ENCODE peak calls at places on chromosomes 12 and 14, in five cellular contexts. N, Q, F, I and B are unnamed samples.

GRCh38 chr12:127355061-127355820 is 911.7 kb upstream of the TMEM132C start:
- DNase-seq in N (no peak), I (peak), Q (no peak), F (peak), B (no peak)

GRCh38 chr12:7972734-7973488 is 36.9 kb upstream of the SLC2A3 start:
- DNase-seq in N (no peak), F (no peak), I (no peak), Q (no peak), B (no peak)

GRCh38 chr12:5139751-5140150 is 96.1 kb downstream of the KCNA5 start:
- DNase-seq in F (no peak), Q (no peak), I (no peak), N (no peak), B (no peak)

GRCh38 chr12:40827923-40828592 is 135.8 kb downstream of the CNTN1 start:
- DNase-seq in F (peak), Q (no peak), N (no peak), I (no peak), B (no peak)

GRCh38 chr12:82652071-82652470 is 34.6 kb upstream of the TMTC2 start:
- DNase-seq in N (no peak), I (no peak), F (no peak), Q (no peak), B (no peak)

GRCh38 chr12:74337951-74338350 is 199.7 kb upstream of the ATXN7L3B start:
- DNase-seq in F (peak), Q (no peak), N (no peak), I (no peak), B (no peak)

GRCh38 chr12:124792961-124793441 is 70.7 kb downstream of the SCARB1 start:
- DNase-seq in I (no peak), N (no peak), Q (no peak), F (no peak), B (no peak)

GRCh38 chr14:100782516-100783320 is 43.2 kb upstream of the MEG3 start:
- DNase-seq in F (no peak), I (no peak), N (no peak), Q (no peak), B (no peak)

GRCh38 chr14:103185051-103186027 is 62.1 kb downstream of the TNFAIP2 start:
- DNase-seq in I (no peak), N (no peak), Q (no peak), F (peak), B (no peak)

GRCh38 chr14:94020267-94020666 is 5.9 kb upstream of the OTUB2 start:
- DNase-seq in F (no peak), I (no peak), N (no peak), Q (no peak), B (no peak)

GRCh38 chr12:46370380-46370734 is 2.2 kb downstream of the SLC38A2 start:
- DNase-seq in Q (no peak), F (no peak), N (no peak), I (no peak), B (no peak)

GRCh38 chr14:89190779-89191513 is 226.1 kb downstream of the FOXN3 start:
- DNase-seq in N (no peak), Q (no peak), F (no peak), I (no peak), B (no peak)

GRCh38 chr12:41510470-41510869 is 322.4 kb downstream of the PDZRN4 start:
- DNase-seq in Q (no peak), N (no peak), F (no peak), I (no peak), B (no peak)

GRCh38 chr14:92586001-92586947 is 72.7 kb downstream of the RIN3 start:
- DNase-seq in I (no peak), N (no peak), Q (no peak), F (no peak), B (peak)

GRCh38 chr12:85725991-85726390 is 110.2 kb downstream of the RASSF9 start:
- DNase-seq in Q (no peak), I (no peak), N (no peak), F (peak), B (no peak)

GRCh38 chr14:89767861-89768268 is 186.7 kb downstream of the EFCAB11 start:
- DNase-seq in I (no peak), N (no peak), Q (peak), F (peak), B (no peak)

GRCh38 chr12:49023812-49024211 is 5.2 kb upstream of the PRKAG1 start:
- DNase-seq in Q (no peak), I (no peak), N (no peak), F (no peak), B (no peak)
- TF ChIP-seq EP300 in Q (no peak), I (no peak), N (no peak), F (no peak), B (no peak)

DNA sequence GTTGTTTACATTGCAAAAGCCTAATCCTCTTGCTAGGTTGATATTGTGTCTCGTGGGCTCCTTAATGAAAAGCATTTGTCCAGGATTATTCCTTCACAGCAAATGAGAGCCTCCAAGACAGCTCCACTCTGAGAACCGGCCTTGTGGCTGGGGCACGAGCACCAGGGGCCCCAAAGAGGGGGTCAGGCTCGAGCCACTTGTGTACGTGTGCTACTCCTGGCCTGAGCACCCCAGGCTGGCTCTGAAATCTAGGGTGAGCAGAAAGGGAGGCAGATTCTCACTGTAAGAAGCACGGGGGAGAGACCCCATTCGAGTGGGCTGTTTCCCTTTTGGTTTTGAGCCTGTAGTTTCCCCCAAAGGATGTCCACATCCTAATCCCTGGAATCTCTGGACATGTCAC is 45.0 kb upstream of the FZD10 start:
- DNase-seq in I (no peak), N (no peak), Q (no peak), F (no peak), B (no peak)
- TF ChIP-seq EP300 in I (no peak), N (no peak), Q (no peak), F (no peak), B (no peak)

GRCh38 chr12:4114986-4115385 is 158.6 kb upstream of the CCND2 start:
- DNase-seq in Q (no peak), I (peak), N (no peak), F (no peak), B (no peak)
- TF ChIP-seq EP300 in Q (no peak), I (no peak), N (no peak), F (no peak), B (no peak)

DNA sequence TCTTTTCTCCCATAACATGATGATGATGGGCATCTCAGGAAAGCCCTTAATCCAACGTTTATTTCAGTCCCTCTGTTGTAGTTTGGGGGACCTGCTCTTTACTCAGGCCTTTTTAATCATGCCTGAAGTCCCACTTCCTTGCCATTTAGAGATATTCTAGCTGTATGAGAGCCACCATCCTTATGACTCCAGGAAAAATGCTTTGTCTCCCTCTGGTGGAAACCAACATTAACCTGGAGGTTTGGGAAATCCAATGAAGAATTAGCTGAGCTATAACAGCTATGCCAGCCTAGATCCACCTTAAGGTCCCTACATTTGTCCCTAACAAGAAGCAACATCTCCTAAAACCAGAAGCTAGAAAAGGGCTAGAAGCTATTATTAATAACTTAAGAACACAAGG is 1399.1 kb downstream of the LRFN5 start:
- DNase-seq in F (no peak), N (no peak), Q (no peak), I (no peak), B (no peak)
- TF ChIP-seq EP300 in F (no peak), N (no peak), Q (no peak), I (no peak), B (no peak)

DNA sequence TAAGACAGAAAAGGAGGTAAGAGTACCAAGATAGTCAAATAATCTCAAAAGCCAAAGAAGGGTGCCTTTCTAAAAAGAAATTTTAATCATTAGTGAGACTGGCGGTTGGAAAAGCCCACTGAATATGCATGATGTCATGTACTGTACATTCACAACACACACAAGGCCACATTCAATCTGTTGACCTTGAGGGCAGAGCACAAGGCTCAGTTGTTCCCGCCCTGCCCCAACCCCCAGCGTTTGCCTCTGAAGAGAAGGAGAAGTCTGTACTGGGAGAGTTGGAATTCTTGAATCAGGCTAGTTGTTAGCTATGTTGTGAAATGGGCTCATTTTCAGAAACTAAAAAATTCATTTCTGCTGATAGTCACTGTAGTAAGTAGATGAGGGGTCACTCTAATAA is 50.2 kb upstream of the NID2 start:
- DNase-seq in N (no peak), Q (no peak), I (no peak), F (no peak), B (no peak)
- TF ChIP-seq EP300 in N (no peak), Q (no peak), I (no peak), F (no peak), B (no peak)

GRCh38 chr14:97290977-97291376 is 493.8 kb downstream of the VRK1 start:
- DNase-seq in N (no peak), Q (no peak), I (no peak), F (no peak), B (no peak)
- TF ChIP-seq EP300 in N (no peak), Q (no peak), I (no peak), F (no peak), B (no peak)

DNA sequence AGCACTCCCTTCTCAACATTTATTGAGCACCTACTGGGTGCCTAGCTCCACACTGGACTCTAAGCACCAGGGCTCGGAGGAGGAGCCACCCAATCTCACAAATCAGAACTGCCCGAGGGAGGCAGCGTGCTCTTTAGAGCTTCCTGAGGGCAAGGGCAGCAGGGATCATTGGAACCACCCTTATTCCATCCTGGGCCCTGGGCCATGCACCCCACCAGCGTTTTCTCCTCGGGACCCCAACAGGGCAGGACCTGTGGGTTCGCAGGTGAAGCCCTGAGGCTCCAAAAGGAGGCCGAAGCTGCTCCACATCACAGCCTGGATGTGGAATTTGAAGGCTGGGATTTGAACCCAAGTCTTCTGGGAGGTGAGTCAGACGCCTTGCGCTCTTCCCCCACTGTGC is 15.4 kb downstream of the TMEM119 start:
- DNase-seq in I (no peak), N (no peak), F (no peak), Q (no peak), B (no peak)
- TF ChIP-seq EP300 in I (no peak), N (no peak), F (no peak), Q (no peak), B (no peak)